ENCODE peak calls at places on chromosomes 3 and 15, in ten cellular contexts. U is CD4-positive, alpha-beta T cell; I is activated naive CD4-positive, alpha-beta T cell; N is psoas muscle; G is activated T-cell treated with anti-CD3 and anti-CD28 coated beads, Interleukin-2, amount 50 U/mL, for 1 hour; J is A673; Q is RKO; Z is astrocyte of the spinal cord; E is right atrium auricular region; B is SW480. T is an unnamed sample.

GRCh38 chr3:134038071-134038491 is 8.4 kb upstream of the SLCO2A1 start:
- DNase-seq in U (no peak), I (no peak), N (no peak), G (no peak), J (no peak), Q (no peak), Z (no peak), E (no peak), B (no peak), T (no peak)

GRCh38 chr3:153221748-153222162 is 59.7 kb downstream of the RAP2B start:
- DNase-seq in U (peak; percentile 70), I (no peak), N (peak; percentile 40), G (peak; percentile 72), J (peak; percentile 96), Q (peak; percentile 5), Z (peak; percentile 97), E (peak; percentile 86), B (no peak), T (no peak)

GRCh38 chr3:52784021-52784621 is 6.7 kb downstream of the ITIH1 start:
- DNase-seq in U (no peak), I (no peak), N (no peak), G (no peak), J (no peak), Q (no peak), Z (no peak), E (no peak), B (no peak), T (no peak)

GRCh38 chr3:143150979-143151726 is 31.6 kb downstream of the CHST2 start:
- DNase-seq in U (no peak), I (no peak), N (peak; percentile 27), G (no peak), J (no peak), Q (no peak), Z (no peak), E (peak; percentile 63), B (no peak), T (no peak)

GRCh38 chr15:80878242-80878866 is 99.2 kb downstream of the CEMIP start:
- DNase-seq in U (no peak), I (no peak), N (no peak), G (no peak), J (no peak), Q (no peak), Z (no peak), E (no peak), B (no peak), T (no peak)

GRCh38 chr15:68469162-68470048 is 37.4 kb upstream of the ITGA11 start:
- DNase-seq in U (no peak), I (no peak), N (no peak), G (no peak), J (no peak), Q (no peak), Z (peak; percentile 58), E (no peak), B (no peak), T (no peak)

GRCh38 chr15:36888018-36888992 is 212.0 kb downstream of the MEIS2 start:
- DNase-seq in U (no peak), I (no peak), N (no peak), G (no peak), J (no peak), Q (no peak), Z (no peak), E (no peak), B (no peak), T (peak; percentile 94)

GRCh38 chr3:179825527-179826246 is 172.8 kb downstream of the USP13 start:
- DNase-seq in U (no peak), I (no peak), N (no peak), G (no peak), J (no peak), Q (no peak), Z (no peak), E (no peak), B (no peak), T (no peak)

GRCh38 chr3:126485956-126486884 is 10.5 kb upstream of the ZXDC start:
- DNase-seq in U (no peak), I (no peak), N (no peak), G (no peak), J (no peak), Q (no peak), Z (no peak), E (no peak), B (no peak), T (no peak)

GRCh38 chr3:58837863-58838255 is 171.3 kb upstream of the FAM3D start:
- DNase-seq in U (no peak), I (no peak), N (no peak), G (no peak), J (no peak), Q (no peak), Z (no peak), E (no peak), B (no peak), T (no peak)

GRCh38 chr3:32450426-32450825 is 52.2 kb downstream of the CMTM6 start:
- DNase-seq in U (no peak), I (no peak), N (no peak), G (no peak), J (no peak), Q (no peak), Z (no peak), E (no peak), B (no peak), T (no peak)

GRCh38 chr15:79640206-79640605 is 208.1 kb downstream of the MINAR1 start:
- DNase-seq in U (no peak), I (no peak), N (no peak), G (no peak), J (peak; percentile 9), Q (peak; percentile 94), Z (peak; percentile 74), E (no peak), B (peak; percentile 45), T (no peak)

GRCh38 chr15:25246641-25247417 is 192.0 kb downstream of the UBE3A start:
- DNase-seq in U (no peak), I (no peak), N (peak; percentile 1), G (peak; percentile 4), J (no peak), Q (no peak), Z (no peak), E (peak; percentile 52), B (no peak), T (no peak)

GRCh38 chr3:172132159-172132586 is 92.8 kb downstream of the FNDC3B start:
- DNase-seq in U (no peak), I (no peak), N (no peak), G (no peak), J (no peak), Q (no peak), Z (no peak), E (no peak), B (no peak), T (no peak)

GRCh38 chr3:70740082-70740481 is 427.6 kb upstream of the MDFIC2 start:
- DNase-seq in U (no peak), I (no peak), N (no peak), G (no peak), J (no peak), Q (no peak), Z (no peak), E (no peak), B (no peak), T (no peak)

GRCh38 chr3:15265655-15266509 is 59.8 kb downstream of the CAPN7 start:
- DNase-seq in U (no peak), I (no peak), N (no peak), G (no peak), J (no peak), Q (no peak), Z (no peak), E (peak; percentile 55), B (no peak), T (no peak)

GRCh38 chr15:101138086-101138660 is 113.7 kb downstream of the CHSY1 start:
- DNase-seq in U (no peak), I (no peak), N (no peak), G (no peak), J (no peak), Q (no peak), Z (no peak), E (no peak), B (no peak), T (no peak)

GRCh38 chr15:76972420-76973361 is 22.2 kb upstream of the PSTPIP1 start:
- DNase-seq in U (no peak), I (no peak), N (peak; percentile 36), G (no peak), J (no peak), Q (peak; percentile 16), Z (no peak), E (peak; percentile 68), B (no peak), T (no peak)

GRCh38 chr15:91224750-91225380 is 124.8 kb downstream of the SV2B start:
- DNase-seq in U (no peak), I (no peak), N (no peak), G (no peak), J (peak; percentile 68), Q (peak; percentile 29), Z (peak; percentile 15), E (no peak), B (peak; percentile 46), T (peak; percentile 84)

GRCh38 chr3:880371-880770 is 212.5 kb upstream of the CNTN6 start:
- DNase-seq in U (no peak), I (no peak), N (no peak), G (no peak), J (no peak), Q (no peak), Z (no peak), E (no peak), B (no peak), T (peak; percentile 90)

GRCh38 chr3:100001514-100002270 is 112.6 kb downstream of the FILIP1L start:
- DNase-seq in U (no peak), I (no peak), N (no peak), G (no peak), J (no peak), Q (no peak), Z (no peak), E (no peak), B (no peak), T (peak; percentile 44)

GRCh38 chr3:191380001-191380400 is 49.7 kb upstream of the UTS2B start:
- DNase-seq in U (no peak), I (no peak), N (no peak), G (no peak), J (no peak), Q (no peak), Z (no peak), E (no peak), B (no peak), T (no peak)

GRCh38 chr3:66531256-66531655 is 30.4 kb upstream of the LRIG1 start:
- DNase-seq in U (no peak), I (no peak), N (no peak), G (no peak), J (no peak), Q (no peak), Z (no peak), E (no peak), B (no peak), T (no peak)

GRCh38 chr3:50873376-50874157 is 198.8 kb downstream of the DOCK3 start:
- DNase-seq in U (no peak), I (no peak), N (no peak), G (no peak), J (no peak), Q (no peak), Z (no peak), E (no peak), B (no peak), T (peak; percentile 66)

GRCh38 chr3:160486459-160486869 is 36.9 kb upstream of the TRIM59 start:
- DNase-seq in U (no peak), I (no peak), N (no peak), G (no peak), J (peak; percentile 56), Q (peak; percentile 62), Z (peak; percentile 74), E (no peak), B (peak; percentile 36), T (peak; percentile 66)

GRCh38 chr3:186844908-186845307 is 2.4 kb downstream of the ADIPOQ start:
- DNase-seq in U (no peak), I (no peak), N (no peak), G (no peak), J (no peak), Q (no peak), Z (no peak), E (no peak), B (no peak), T (no peak)

T was measured in NCI-H82.